ENCODE peak calls at places on chromosomes 7 and 10, in four cellular contexts. V is GM12891, O is GM12878, Z is K562. F is an unnamed sample.

GRCh38 chr10:78292987-78293865 is 259.6 kb downstream of the RPS24 start:
- DNase-seq in Z (no peak), O (no peak), V (no peak), F (no peak)

GRCh38 chr10:113736576-113736975 is 14.9 kb upstream of the PLEKHS1 start:
- DNase-seq in O (no peak), V (no peak), Z (no peak), F (no peak)

GRCh38 chr7:17932770-17933169 is 7.5 kb downstream of the SNX13 start:
- DNase-seq in O (no peak), V (no peak), Z (no peak), F (no peak)

GRCh38 chr7:108234281-108234680 is 104.1 kb upstream of the LAMB4 start:
- DNase-seq in O (no peak), Z (no peak), V (no peak), F (no peak)

GRCh38 chr7:99393363-99394187 is 14.8 kb downstream of the PDAP1 start:
- DNase-seq in V (no peak), Z (no peak), O (no peak), F (no peak)

GRCh38 chr7:157432957-157433576 is 96.3 kb downstream of the DNAJB6 start:
- DNase-seq in Z (peak), V (no peak), O (no peak), F (no peak)

GRCh38 chr7:74006032-74006431 is 21.9 kb upstream of the ELN start:
- DNase-seq in O (no peak), Z (no peak), V (no peak), F (no peak)

GRCh38 chr10:58356756-58357155 is 21.9 kb downstream of the UBE2D1 start:
- DNase-seq in V (no peak), Z (no peak), O (no peak), F (no peak)

GRCh38 chr7:117871778-117872538 is 1.3 kb downstream of the CTTNBP2 start:
- DNase-seq in Z (no peak), O (no peak), V (no peak), F (no peak)

GRCh38 chr7:47227762-47228177 is 354.1 kb downstream of the TNS3 start:
- DNase-seq in O (peak), Z (peak), V (no peak), F (peak)

GRCh38 chr7:80711521-80711920 is 73.1 kb downstream of the CD36 start:
- DNase-seq in V (no peak), O (no peak), Z (no peak), F (no peak)

GRCh38 chr7:138125119-138125518 is 48.9 kb downstream of the AKR1D1 start:
- DNase-seq in O (no peak), V (no peak), Z (no peak), F (no peak)

GRCh38 chr10:70480254-70480861 is 1.8 kb downstream of the PALD1 start:
- DNase-seq in V (peak), Z (no peak), O (no peak), F (no peak)

GRCh38 chr7:41146423-41146822 is 556.5 kb downstream of the INHBA start:
- DNase-seq in O (no peak), V (no peak), Z (no peak), F (no peak)

GRCh38 chr10:97584060-97584797 is at the start of gene HOGA1:
- DNase-seq in V (no peak), O (no peak), Z (no peak), F (no peak)

GRCh38 chr10:77114181-77114821 is 523.3 kb downstream of the KCNMA1 start:
- DNase-seq in Z (no peak), V (no peak), O (no peak), F (no peak)

GRCh38 chr7:23767514-23767913 is 57.5 kb downstream of the STK31 start:
- DNase-seq in O (no peak), V (no peak), Z (no peak), F (no peak)
- TF ChIP-seq SPI1 in O (no peak), V (no peak), Z (no peak), F (no peak)

DNA sequence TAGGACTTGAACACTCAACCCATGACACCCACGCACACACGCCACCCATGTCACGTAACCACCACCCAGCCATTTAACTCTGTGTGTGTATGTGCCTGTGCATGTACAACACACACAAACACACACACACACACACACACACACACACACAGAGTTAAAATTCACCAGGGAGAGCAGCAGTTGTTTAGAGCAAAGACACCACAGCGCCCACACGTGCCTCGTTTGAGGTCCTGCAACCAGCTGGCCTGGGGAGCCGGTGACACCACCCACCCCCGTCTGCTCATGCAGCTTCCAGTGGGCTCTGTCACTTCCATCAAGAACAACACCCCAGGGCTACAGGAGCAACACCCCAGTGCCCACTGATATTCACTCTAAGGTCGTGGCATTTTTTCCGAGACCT is 97.4 kb downstream of the ELFN1 start:
- DNase-seq in V (no peak), Z (peak), O (no peak), F (no peak)
- TF ChIP-seq SPI1 in V (no peak), Z (no peak), O (no peak), F (no peak)

GRCh38 chr7:7681191-7681935 is 37.0 kb downstream of the RPA3 start:
- DNase-seq in O (peak), V (no peak), Z (no peak), F (peak)
- TF ChIP-seq SPI1 in O (no peak), V (no peak), Z (no peak), F (no peak)

GRCh38 chr7:100827330-100828226 is at the start of gene EPHB4:
- DNase-seq in V (peak), Z (peak), O (no peak), F (no peak)

GRCh38 chr7:100832281-100832633 is 4.9 kb upstream of the EPHB4 start:
- DNase-seq in Z (no peak), V (no peak), O (no peak), F (no peak)

GRCh38 chr7:100826546-100827329 is 585 bp downstream of the EPHB4 start:
- DNase-seq in O (no peak), V (peak), Z (peak), F (no peak)

GRCh38 chr7:100830396-100830795 is 3.1 kb upstream of the EPHB4 start:
- DNase-seq in Z (no peak), O (no peak), V (no peak), F (no peak)

GRCh38 chr7:100829150-100829716 is 1.9 kb upstream of the EPHB4 start:
- DNase-seq in O (no peak), V (no peak), Z (peak), F (no peak)
- TF ChIP-seq SPI1 in O (no peak), V (no peak), Z (no peak), F (no peak)

GRCh38 chr7:116097365-116098009 is 66.9 kb upstream of the TFEC start:
- DNase-seq in V (no peak), O (no peak), Z (peak), F (peak)
- TF ChIP-seq SPI1 in V (no peak), O (no peak), Z (no peak), F (no peak)

GRCh38 chr10:119049777-119050176 is 20.3 kb downstream of the NANOS1 start:
- DNase-seq in O (no peak), V (no peak), Z (no peak), F (no peak)
- TF ChIP-seq SPI1 in O (no peak), V (no peak), Z (no peak), F (no peak)

GRCh38 chr7:2609001-2609411 is 22.8 kb upstream of the TTYH3 start:
- DNase-seq in Z (peak), V (peak), O (no peak), F (peak)
- TF ChIP-seq SPI1 in Z (no peak), V (no peak), O (no peak), F (no peak)

F was measured in HL-60.